ENCODE peak calls at places on chromosome 12, in six cellular contexts. One of them, this sample, is unnamed.

GRCh38 chr12:56375598-56376434 is 13.2 kb upstream of the APOF start:
- DNase-seq in activated CD8-positive, alpha-beta T cell treated with anti-CD3 and anti-CD28 coated beads for 36 hours: no peak
- DNase-seq in T-helper 17 cell: no peak
- DNase-seq in fibroblast of mammary gland: no peak
- DNase-seq in HuH-7.5: no peak
- DNase-seq in HTR-8/SVneo: no peak
- DNase-seq in this sample: no peak

GRCh38 chr12:56632701-56633464 is 2.8 kb upstream of the BAZ2A start:
- DNase-seq in activated CD8-positive, alpha-beta T cell treated with anti-CD3 and anti-CD28 coated beads for 36 hours: no peak
- DNase-seq in T-helper 17 cell: no peak
- DNase-seq in fibroblast of mammary gland: peak
- DNase-seq in HuH-7.5: no peak
- DNase-seq in HTR-8/SVneo: no peak
- DNase-seq in this sample: no peak

GRCh38 chr12:120229583-120230325 is 28.8 kb upstream of the RPLP0 start:
- DNase-seq in activated CD8-positive, alpha-beta T cell treated with anti-CD3 and anti-CD28 coated beads for 36 hours: no peak
- DNase-seq in T-helper 17 cell: no peak
- DNase-seq in fibroblast of mammary gland: peak
- DNase-seq in HuH-7.5: no peak
- DNase-seq in HTR-8/SVneo: no peak
- DNase-seq in this sample: no peak

GRCh38 chr12:50706606-50707005 is 57.3 kb upstream of the ATF1 start:
- DNase-seq in activated CD8-positive, alpha-beta T cell treated with anti-CD3 and anti-CD28 coated beads for 36 hours: no peak
- DNase-seq in T-helper 17 cell: no peak
- DNase-seq in fibroblast of mammary gland: no peak
- DNase-seq in HuH-7.5: no peak
- DNase-seq in HTR-8/SVneo: no peak
- DNase-seq in this sample: no peak

GRCh38 chr12:85568395-85569103 is 267.7 kb downstream of the RASSF9 start:
- DNase-seq in activated CD8-positive, alpha-beta T cell treated with anti-CD3 and anti-CD28 coated beads for 36 hours: no peak
- DNase-seq in T-helper 17 cell: no peak
- DNase-seq in fibroblast of mammary gland: no peak
- DNase-seq in HuH-7.5: no peak
- DNase-seq in HTR-8/SVneo: no peak
- DNase-seq in this sample: no peak

GRCh38 chr12:78721906-78722305 is 142.7 kb upstream of the SYT1 start:
- DNase-seq in activated CD8-positive, alpha-beta T cell treated with anti-CD3 and anti-CD28 coated beads for 36 hours: no peak
- DNase-seq in T-helper 17 cell: no peak
- DNase-seq in fibroblast of mammary gland: no peak
- DNase-seq in HuH-7.5: no peak
- DNase-seq in HTR-8/SVneo: no peak
- DNase-seq in this sample: no peak

GRCh38 chr12:32828120-32828519 is 68.5 kb downstream of the PKP2 start:
- DNase-seq in activated CD8-positive, alpha-beta T cell treated with anti-CD3 and anti-CD28 coated beads for 36 hours: no peak
- DNase-seq in T-helper 17 cell: no peak
- DNase-seq in fibroblast of mammary gland: no peak
- DNase-seq in HuH-7.5: no peak
- DNase-seq in HTR-8/SVneo: no peak
- DNase-seq in this sample: no peak

GRCh38 chr12:56315256-56315625 is 547 bp downstream of the CNPY2 start:
- DNase-seq in activated CD8-positive, alpha-beta T cell treated with anti-CD3 and anti-CD28 coated beads for 36 hours: no peak
- DNase-seq in T-helper 17 cell: no peak
- DNase-seq in fibroblast of mammary gland: no peak
- DNase-seq in HuH-7.5: no peak
- DNase-seq in HTR-8/SVneo: no peak
- DNase-seq in this sample: no peak

GRCh38 chr12:103020839-103021238 is 63.4 kb downstream of the ASCL1 start:
- DNase-seq in activated CD8-positive, alpha-beta T cell treated with anti-CD3 and anti-CD28 coated beads for 36 hours: no peak
- DNase-seq in T-helper 17 cell: no peak
- DNase-seq in fibroblast of mammary gland: no peak
- DNase-seq in HuH-7.5: no peak
- DNase-seq in HTR-8/SVneo: no peak
- DNase-seq in this sample: no peak

GRCh38 chr12:124883263-124883876 is 19.7 kb upstream of the SCARB1 start:
- DNase-seq in activated CD8-positive, alpha-beta T cell treated with anti-CD3 and anti-CD28 coated beads for 36 hours: no peak
- DNase-seq in T-helper 17 cell: no peak
- DNase-seq in fibroblast of mammary gland: peak
- DNase-seq in HuH-7.5: no peak
- DNase-seq in HTR-8/SVneo: no peak
- DNase-seq in this sample: no peak

GRCh38 chr12:7302536-7303113 is 1.2 kb upstream of the ACSM4 start:
- DNase-seq in activated CD8-positive, alpha-beta T cell treated with anti-CD3 and anti-CD28 coated beads for 36 hours: no peak
- DNase-seq in T-helper 17 cell: no peak
- DNase-seq in fibroblast of mammary gland: peak
- DNase-seq in HuH-7.5: no peak
- DNase-seq in HTR-8/SVneo: no peak
- DNase-seq in this sample: no peak

GRCh38 chr12:242496-242895 is 20.1 kb downstream of the SLC6A13 start:
- DNase-seq in activated CD8-positive, alpha-beta T cell treated with anti-CD3 and anti-CD28 coated beads for 36 hours: no peak
- DNase-seq in T-helper 17 cell: no peak
- DNase-seq in fibroblast of mammary gland: no peak
- DNase-seq in HuH-7.5: no peak
- DNase-seq in HTR-8/SVneo: no peak
- DNase-seq in this sample: no peak

GRCh38 chr12:111240374-111240773 is 128.5 kb downstream of the PHETA1 start:
- DNase-seq in activated CD8-positive, alpha-beta T cell treated with anti-CD3 and anti-CD28 coated beads for 36 hours: no peak
- DNase-seq in T-helper 17 cell: no peak
- DNase-seq in fibroblast of mammary gland: no peak
- DNase-seq in HuH-7.5: no peak
- DNase-seq in HTR-8/SVneo: no peak
- DNase-seq in this sample: no peak

GRCh38 chr12:53735556-53735955 is 8.3 kb upstream of the CALCOCO1 start:
- DNase-seq in activated CD8-positive, alpha-beta T cell treated with anti-CD3 and anti-CD28 coated beads for 36 hours: no peak
- DNase-seq in T-helper 17 cell: no peak
- DNase-seq in fibroblast of mammary gland: no peak
- DNase-seq in HuH-7.5: no peak
- DNase-seq in HTR-8/SVneo: no peak
- DNase-seq in this sample: no peak

GRCh38 chr12:79420146-79420618 is 270.6 kb downstream of the PAWR start:
- DNase-seq in activated CD8-positive, alpha-beta T cell treated with anti-CD3 and anti-CD28 coated beads for 36 hours: no peak
- DNase-seq in T-helper 17 cell: no peak
- DNase-seq in fibroblast of mammary gland: peak
- DNase-seq in HuH-7.5: peak
- DNase-seq in HTR-8/SVneo: peak
- DNase-seq in this sample: no peak

GRCh38 chr12:89884917-89885316 is 176.3 kb upstream of the ATP2B1 start:
- DNase-seq in activated CD8-positive, alpha-beta T cell treated with anti-CD3 and anti-CD28 coated beads for 36 hours: no peak
- DNase-seq in T-helper 17 cell: no peak
- DNase-seq in fibroblast of mammary gland: no peak
- DNase-seq in HuH-7.5: no peak
- DNase-seq in HTR-8/SVneo: no peak
- DNase-seq in this sample: no peak

GRCh38 chr12:89117448-89118034 is 234.8 kb downstream of the DUSP6 start:
- DNase-seq in activated CD8-positive, alpha-beta T cell treated with anti-CD3 and anti-CD28 coated beads for 36 hours: no peak
- DNase-seq in T-helper 17 cell: no peak
- DNase-seq in fibroblast of mammary gland: no peak
- DNase-seq in HuH-7.5: peak
- DNase-seq in HTR-8/SVneo: no peak
- DNase-seq in this sample: no peak

GRCh38 chr12:105279460-105280056 is 43.6 kb upstream of the APPL2 start:
- DNase-seq in activated CD8-positive, alpha-beta T cell treated with anti-CD3 and anti-CD28 coated beads for 36 hours: peak
- DNase-seq in T-helper 17 cell: no peak
- DNase-seq in fibroblast of mammary gland: peak
- DNase-seq in HuH-7.5: no peak
- DNase-seq in HTR-8/SVneo: no peak
- DNase-seq in this sample: peak

GRCh38 chr12:92070054-92070863 is 75.4 kb downstream of the BTG1 start:
- DNase-seq in activated CD8-positive, alpha-beta T cell treated with anti-CD3 and anti-CD28 coated beads for 36 hours: no peak
- DNase-seq in T-helper 17 cell: no peak
- DNase-seq in fibroblast of mammary gland: no peak
- DNase-seq in HuH-7.5: no peak
- DNase-seq in HTR-8/SVneo: no peak
- DNase-seq in this sample: no peak

GRCh38 chr12:110937104-110937641 is 16.8 kb upstream of the MYL2 start:
- DNase-seq in activated CD8-positive, alpha-beta T cell treated with anti-CD3 and anti-CD28 coated beads for 36 hours: peak
- DNase-seq in T-helper 17 cell: peak
- DNase-seq in fibroblast of mammary gland: peak
- DNase-seq in HuH-7.5: peak
- DNase-seq in HTR-8/SVneo: peak
- DNase-seq in this sample: peak

GRCh38 chr12:29726321-29726692 is 57.4 kb downstream of the TMTC1 start:
- DNase-seq in activated CD8-positive, alpha-beta T cell treated with anti-CD3 and anti-CD28 coated beads for 36 hours: no peak
- DNase-seq in T-helper 17 cell: no peak
- DNase-seq in fibroblast of mammary gland: peak
- DNase-seq in HuH-7.5: no peak
- DNase-seq in HTR-8/SVneo: no peak
- DNase-seq in this sample: no peak

GRCh38 chr12:503111-503761 is 43.5 kb downstream of the B4GALNT3 start:
- DNase-seq in activated CD8-positive, alpha-beta T cell treated with anti-CD3 and anti-CD28 coated beads for 36 hours: no peak
- DNase-seq in T-helper 17 cell: no peak
- DNase-seq in fibroblast of mammary gland: no peak
- DNase-seq in HuH-7.5: peak
- DNase-seq in HTR-8/SVneo: no peak
- DNase-seq in this sample: no peak

GRCh38 chr12:106245767-106246166 is 2.1 kb downstream of the CKAP4 start:
- DNase-seq in activated CD8-positive, alpha-beta T cell treated with anti-CD3 and anti-CD28 coated beads for 36 hours: no peak
- DNase-seq in T-helper 17 cell: no peak
- DNase-seq in fibroblast of mammary gland: peak
- DNase-seq in HuH-7.5: no peak
- DNase-seq in HTR-8/SVneo: no peak
- DNase-seq in this sample: no peak

GRCh38 chr12:3537916-3538690 is 47.1 kb downstream of the PRMT8 start:
- DNase-seq in activated CD8-positive, alpha-beta T cell treated with anti-CD3 and anti-CD28 coated beads for 36 hours: no peak
- DNase-seq in T-helper 17 cell: no peak
- DNase-seq in fibroblast of mammary gland: no peak
- DNase-seq in HuH-7.5: no peak
- DNase-seq in HTR-8/SVneo: no peak
- DNase-seq in this sample: no peak

GRCh38 chr12:47014474-47014873 is 64.9 kb upstream of the PCED1B start:
- DNase-seq in activated CD8-positive, alpha-beta T cell treated with anti-CD3 and anti-CD28 coated beads for 36 hours: no peak
- DNase-seq in T-helper 17 cell: no peak
- DNase-seq in fibroblast of mammary gland: peak
- DNase-seq in HuH-7.5: no peak
- DNase-seq in HTR-8/SVneo: peak
- DNase-seq in this sample: no peak

GRCh38 chr12:91565246-91565645 is 382.6 kb upstream of the DCN start:
- DNase-seq in activated CD8-positive, alpha-beta T cell treated with anti-CD3 and anti-CD28 coated beads for 36 hours: peak
- DNase-seq in T-helper 17 cell: no peak
- DNase-seq in fibroblast of mammary gland: peak
- DNase-seq in HuH-7.5: no peak
- DNase-seq in HTR-8/SVneo: no peak
- DNase-seq in this sample: no peak

GRCh38 chr12:56425188-56425587 is 24.0 kb downstream of the TIMELESS start:
- DNase-seq in activated CD8-positive, alpha-beta T cell treated with anti-CD3 and anti-CD28 coated beads for 36 hours: no peak
- DNase-seq in T-helper 17 cell: no peak
- DNase-seq in fibroblast of mammary gland: no peak
- DNase-seq in HuH-7.5: no peak
- DNase-seq in HTR-8/SVneo: no peak
- DNase-seq in this sample: no peak

GRCh38 chr12:6961278-6961694 is 9.2 kb downstream of the PHB2 start:
- DNase-seq in activated CD8-positive, alpha-beta T cell treated with anti-CD3 and anti-CD28 coated beads for 36 hours: peak
- DNase-seq in T-helper 17 cell: peak
- DNase-seq in fibroblast of mammary gland: peak
- DNase-seq in HuH-7.5: no peak
- DNase-seq in HTR-8/SVneo: no peak
- DNase-seq in this sample: peak

GRCh38 chr12:169528-170360 is 44.2 kb downstream of the SLC6A12 start:
- DNase-seq in activated CD8-positive, alpha-beta T cell treated with anti-CD3 and anti-CD28 coated beads for 36 hours: no peak
- DNase-seq in T-helper 17 cell: no peak
- DNase-seq in fibroblast of mammary gland: no peak
- DNase-seq in HuH-7.5: no peak
- DNase-seq in HTR-8/SVneo: no peak
- DNase-seq in this sample: no peak